ENCODE peak calls at places on chromosomes 1 and 21, in ten cellular contexts. O, C, J, Y, X, G, I, S, H and T are unnamed samples.

GRCh38 chr21:28568692-28569091 is 424.0 kb downstream of the LTN1 start:
- DNase-seq in O (no peak), C (no peak), J (no peak), Y (no peak), X (no peak), G (no peak), I (no peak), S (no peak), H (no peak), T (no peak)

GRCh38 chr1:232868793-232869491 is 63.7 kb downstream of the MAP10 start:
- DNase-seq in O (no peak), C (no peak), J (peak), Y (peak), X (peak), G (no peak), I (no peak), S (peak), H (peak), T (no peak)

GRCh38 chr21:43866233-43866632 is 1.2 kb downstream of the AGPAT3 start:
- DNase-seq in O (no peak), C (peak), J (peak), Y (peak), X (no peak), G (peak), I (peak), S (peak), H (peak), T (peak)

GRCh38 chr1:16055613-16056520 is 12.3 kb downstream of the CLCNKB start:
- DNase-seq in O (peak), C (peak), J (peak), Y (peak), X (peak), G (no peak), I (peak), S (peak), H (peak), T (peak)

GRCh38 chr1:20640183-20640597 is 6.9 kb downstream of the PINK1 start:
- DNase-seq in O (peak), C (peak), J (peak), Y (no peak), X (peak), G (no peak), I (no peak), S (peak), H (peak), T (peak)

GRCh38 chr1:168465942-168466702 is 77.7 kb downstream of the XCL2 start:
- DNase-seq in O (no peak), C (peak), J (no peak), Y (peak), X (no peak), G (no peak), I (peak), S (peak), H (peak), T (no peak)

GRCh38 chr1:164515932-164516331 is 43.1 kb upstream of the PBX1 start:
- DNase-seq in O (no peak), C (peak), J (no peak), Y (no peak), X (no peak), G (no peak), I (no peak), S (no peak), H (no peak), T (no peak)

GRCh38 chr1:56320873-56321272 is 258.5 kb downstream of the PLPP3 start:
- DNase-seq in O (no peak), C (no peak), J (no peak), Y (no peak), X (no peak), G (no peak), I (no peak), S (no peak), H (no peak), T (no peak)

GRCh38 chr1:8155528-8156186 is 129.5 kb upstream of the ERRFI1 start:
- DNase-seq in O (no peak), C (no peak), J (no peak), Y (no peak), X (no peak), G (no peak), I (no peak), S (peak), H (peak), T (no peak)

GRCh38 chr1:179709841-179710329 is 33.2 kb upstream of the FAM163A start:
- DNase-seq in O (peak), C (no peak), J (no peak), Y (peak), X (no peak), G (no peak), I (peak), S (no peak), H (peak), T (no peak)

GRCh38 chr1:193417945-193418744 is 231.7 kb upstream of the B3GALT2 start:
- DNase-seq in O (peak), C (no peak), J (no peak), Y (no peak), X (no peak), G (no peak), I (no peak), S (no peak), H (no peak), T (peak)

GRCh38 chr1:199242162-199242561 is 603.3 kb downstream of the PTPRC start:
- DNase-seq in O (no peak), C (no peak), J (no peak), Y (no peak), X (no peak), G (no peak), I (no peak), S (no peak), H (no peak), T (no peak)

GRCh38 chr1:236659792-236660587 is 26.3 kb upstream of the ACTN2 start:
- DNase-seq in O (no peak), C (no peak), J (no peak), Y (peak), X (no peak), G (no peak), I (no peak), S (no peak), H (no peak), T (no peak)

GRCh38 chr1:22056921-22057320 is 4.4 kb downstream of the CDC42 start:
- DNase-seq in O (no peak), C (no peak), J (no peak), Y (no peak), X (no peak), G (no peak), I (no peak), S (no peak), H (no peak), T (no peak)

GRCh38 chr1:215181518-215181917 is 99.0 kb downstream of the KCNK2 start:
- DNase-seq in O (peak), C (no peak), J (no peak), Y (no peak), X (no peak), G (no peak), I (no peak), S (no peak), H (no peak), T (no peak)

GRCh38 chr1:182061597-182061996 is at the start of gene ZNF648:
- DNase-seq in O (no peak), C (no peak), J (no peak), Y (no peak), X (no peak), G (no peak), I (no peak), S (no peak), H (no peak), T (no peak)

GRCh38 chr1:46039571-46040052 is 92.8 kb downstream of the PIK3R3 start:
- DNase-seq in O (peak), C (peak), J (no peak), Y (no peak), X (no peak), G (no peak), I (peak), S (peak), H (peak), T (no peak)

GRCh38 chr1:149877211-149877946 is 22.0 kb upstream of the BOLA1 start:
- DNase-seq in O (no peak), C (no peak), J (no peak), Y (no peak), X (no peak), G (no peak), I (no peak), S (no peak), H (no peak), T (peak)

GRCh38 chr1:21436488-21437340 is 3.2 kb upstream of the NBPF3 start:
- DNase-seq in O (no peak), C (peak), J (peak), Y (no peak), X (no peak), G (peak), I (no peak), S (peak), H (no peak), T (no peak)

GRCh38 chr1:15428815-15429435 is 9.3 kb upstream of the CTRC start:
- DNase-seq in O (no peak), C (no peak), J (no peak), Y (no peak), X (no peak), G (peak), I (no peak), S (no peak), H (no peak), T (no peak)

GRCh38 chr1:156118175-156118868 is 3.8 kb downstream of the LMNA start:
- DNase-seq in O (no peak), C (peak), J (peak), Y (peak), X (no peak), G (no peak), I (peak), S (peak), H (peak), T (no peak)

GRCh38 chr1:191699343-191699742 is 458.9 kb upstream of the RGS18 start:
- DNase-seq in O (no peak), C (no peak), J (no peak), Y (no peak), X (no peak), G (no peak), I (no peak), S (no peak), H (no peak), T (no peak)

GRCh38 chr1:222845763-222846162 is 30.9 kb downstream of the DISP1 start:
- DNase-seq in O (no peak), C (no peak), J (no peak), Y (no peak), X (no peak), G (no peak), I (no peak), S (no peak), H (no peak), T (no peak)

GRCh38 chr1:229022595-229023350 is 248.1 kb upstream of the RAB4A start:
- DNase-seq in O (no peak), C (no peak), J (no peak), Y (peak), X (no peak), G (peak), I (no peak), S (no peak), H (no peak), T (no peak)

GRCh38 chr21:44487831-44488230 is 32.5 kb downstream of the LRRC3 start:
- DNase-seq in O (peak), C (no peak), J (no peak), Y (no peak), X (no peak), G (no peak), I (no peak), S (no peak), H (no peak), T (peak)

GRCh38 chr1:174219606-174220370 is 60.5 kb downstream of the RABGAP1L start:
- DNase-seq in O (peak), C (no peak), J (no peak), Y (no peak), X (no peak), G (no peak), I (no peak), S (no peak), H (no peak), T (no peak)

GRCh38 chr1:33045246-33045645 is 8.6 kb upstream of the AK2 start:
- DNase-seq in O (no peak), C (peak), J (no peak), Y (no peak), X (no peak), G (no peak), I (no peak), S (no peak), H (no peak), T (no peak)

GRCh38 chr1:9447215-9447960 is 91.9 kb upstream of the SLC25A33 start:
- DNase-seq in O (no peak), C (no peak), J (no peak), Y (no peak), X (no peak), G (no peak), I (no peak), S (peak), H (no peak), T (no peak)

GRCh38 chr1:1669468-1670440 is 10.9 kb upstream of the CDK11B start:
- DNase-seq in O (no peak), C (no peak), J (no peak), Y (no peak), X (no peak), G (peak), I (no peak), S (no peak), H (no peak), T (no peak)
- TF ChIP-seq POLR2A in O (no peak), C (no peak), J (no peak), Y (no peak), X (no peak), G (no peak), I (no peak), S (no peak), H (no peak), T (no peak)

DNA sequence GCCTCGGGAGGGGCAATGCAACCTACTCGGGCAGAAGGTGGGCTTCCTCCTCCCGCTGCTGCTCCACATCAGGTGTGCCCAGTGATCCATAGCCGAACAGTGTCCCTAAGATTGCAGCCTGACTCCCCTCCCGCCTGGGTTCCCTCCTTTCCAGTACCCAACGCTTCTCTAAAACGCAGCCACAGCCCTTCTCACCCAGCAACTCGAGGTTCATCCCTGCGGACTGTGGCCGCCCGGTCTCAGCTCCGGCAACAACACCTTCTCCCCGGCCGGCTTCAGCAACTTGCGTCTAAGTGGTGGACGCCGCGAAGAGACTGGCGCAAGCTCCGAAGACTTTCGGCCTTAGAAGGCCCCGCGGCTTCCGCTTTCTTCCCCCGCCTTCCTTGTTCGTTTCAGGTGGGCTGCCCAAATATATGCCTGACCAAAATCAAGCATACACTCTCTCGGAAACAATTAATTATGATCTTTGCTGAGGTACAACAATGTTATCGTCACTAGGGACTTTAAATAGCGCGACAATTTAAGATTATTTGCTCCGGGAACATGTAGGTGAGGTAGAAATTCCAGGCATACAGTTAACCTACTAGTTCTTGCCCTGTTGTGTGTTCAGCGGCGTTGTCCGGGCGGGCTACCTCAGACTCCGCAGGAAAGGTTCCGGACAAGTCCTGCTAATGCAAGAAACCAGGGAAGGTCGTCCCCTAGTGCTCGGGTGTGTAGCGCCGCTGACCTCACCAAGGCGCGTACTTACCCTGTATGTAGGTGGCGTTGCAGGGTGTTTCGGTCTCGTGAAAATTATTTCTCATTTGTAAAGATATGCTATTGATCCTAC is at the start of gene RBBP5:
- DNase-seq in O (peak), C (peak), J (peak), Y (peak), X (peak), G (peak), I (peak), S (peak), H (peak), T (peak)
- TF ChIP-seq POLR2A in O (peak), C (peak), J (peak), Y (peak), X (peak), G (peak), I (peak), S (peak), H (peak), T (peak)

GRCh38 chr1:153577624-153578051 is 12.0 kb upstream of the S100A2 start:
- DNase-seq in O (no peak), C (peak), J (no peak), Y (no peak), X (no peak), G (no peak), I (no peak), S (no peak), H (no peak), T (no peak)
- TF ChIP-seq POLR2A in O (no peak), C (no peak), J (no peak), Y (no peak), X (no peak), G (no peak), I (no peak), S (no peak), H (no peak), T (no peak)

DNA sequence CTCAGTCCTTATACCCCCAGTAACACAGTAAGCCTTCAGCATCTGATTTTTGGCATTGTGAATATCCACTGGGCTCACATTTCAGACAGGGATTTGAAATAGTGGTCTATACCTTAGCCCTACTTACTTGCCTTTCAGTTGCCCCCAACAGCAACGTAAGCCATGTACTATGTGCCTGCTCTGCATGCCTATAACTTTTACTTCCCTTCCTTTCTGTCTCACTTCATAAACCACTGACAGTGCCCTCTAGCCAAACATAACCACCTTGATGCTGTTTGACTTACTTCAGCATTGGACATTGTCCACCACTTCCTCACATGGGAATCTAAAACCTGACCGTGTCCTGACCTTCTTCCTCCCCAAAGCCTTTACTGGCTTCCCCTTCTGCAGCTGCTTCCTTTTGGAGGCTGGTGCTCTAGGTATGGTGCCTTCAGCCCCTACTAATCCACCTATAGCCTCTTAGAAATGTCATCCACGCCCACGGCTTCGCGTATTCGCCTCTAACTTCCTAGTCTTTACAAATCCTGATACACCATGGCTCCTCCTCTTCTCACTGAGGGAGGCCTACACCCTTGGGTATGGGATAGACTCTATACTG is 3.6 kb upstream of the ZNF672 start:
- DNase-seq in O (no peak), C (no peak), J (no peak), Y (no peak), X (no peak), G (no peak), I (no peak), S (no peak), H (no peak), T (no peak)
- TF ChIP-seq POLR2A in O (no peak), C (no peak), J (no peak), Y (no peak), X (no peak), G (no peak), I (no peak), S (no peak), H (no peak), T (no peak)

GRCh38 chr1:26476958-26477357 is 4.7 kb downstream of the HMGN2 start:
- DNase-seq in O (no peak), C (no peak), J (no peak), Y (no peak), X (no peak), G (no peak), I (no peak), S (no peak), H (no peak), T (no peak)
- TF ChIP-seq POLR2A in O (no peak), C (no peak), J (no peak), Y (no peak), X (no peak), G (no peak), I (no peak), S (no peak), H (no peak), T (no peak)

GRCh38 chr1:205546541-205546940 is 42.1 kb downstream of the CDK18 start:
- DNase-seq in O (no peak), C (no peak), J (no peak), Y (no peak), X (no peak), G (no peak), I (no peak), S (no peak), H (no peak), T (no peak)
- TF ChIP-seq POLR2A in O (no peak), C (no peak), J (no peak), Y (no peak), X (no peak), G (no peak), I (no peak), S (no peak), H (no peak), T (no peak)

GRCh38 chr21:34958040-34958439 is 91.1 kb downstream of the RUNX1 start:
- DNase-seq in O (no peak), C (no peak), J (no peak), Y (no peak), X (no peak), G (no peak), I (no peak), S (no peak), H (no peak), T (no peak)
- TF ChIP-seq POLR2A in O (no peak), C (no peak), J (no peak), Y (no peak), X (no peak), G (no peak), I (no peak), S (no peak), H (no peak), T (no peak)

DNA sequence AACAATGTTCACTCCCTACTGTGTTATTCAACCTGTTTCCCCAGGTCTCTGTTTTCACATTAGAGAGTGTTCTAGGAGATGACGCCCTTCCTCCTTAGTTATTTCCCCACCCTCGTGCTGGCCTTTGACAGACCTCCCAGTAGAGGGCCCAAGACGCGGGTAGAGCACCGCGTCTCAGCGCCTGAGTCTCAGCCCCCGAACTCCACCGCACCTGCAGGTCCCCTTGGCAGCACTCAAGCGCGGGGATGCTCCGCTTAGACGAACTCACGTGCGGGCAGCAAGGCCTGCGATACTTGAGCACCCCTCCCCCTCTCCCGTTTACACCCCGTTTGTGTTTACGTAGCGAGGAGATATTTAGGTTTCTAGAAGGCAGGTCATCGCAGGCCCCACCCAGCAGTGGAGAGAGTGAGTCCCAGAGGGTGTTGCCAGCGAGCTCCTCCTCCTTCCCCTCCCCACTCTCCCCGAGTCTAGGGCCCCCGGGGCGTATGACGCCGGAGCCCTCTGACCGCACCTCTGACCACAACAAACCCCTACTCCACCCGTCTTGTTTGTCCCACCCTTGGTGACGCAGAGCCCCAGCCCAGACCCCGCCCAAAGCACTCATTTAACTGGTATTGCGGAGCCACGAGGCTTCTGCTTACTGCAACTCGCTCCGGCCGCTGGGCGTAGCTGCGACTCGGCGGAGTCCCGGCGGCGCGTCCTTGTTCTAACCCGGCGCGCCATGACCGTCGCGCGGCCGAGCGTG is at the start of gene CD55:
- DNase-seq in O (peak), C (peak), J (peak), Y (peak), X (peak), G (peak), I (peak), S (peak), H (peak), T (peak)
- TF ChIP-seq POLR2A in O (peak), C (peak), J (peak), Y (peak), X (peak), G (peak), I (peak), S (peak), H (peak), T (peak)